ENCODE peak calls at places on chromosomes 3 and 15, in seven cellular contexts. T is AG04450, K is cardiac muscle cell, S is A673, H is hepatocyte, G is BE2C, Q is IMR-90. J is an unnamed sample.

GRCh38 chr3:53232641-53233377 is 23.0 kb downstream of the TKT start:
- DNase-seq in T (no peak), K (no peak), S (no peak), H (no peak), G (no peak), Q (no peak), J (no peak)

GRCh38 chr3:140204271-140204984 is 269.4 kb downstream of the CLSTN2 start:
- DNase-seq in T (no peak), K (no peak), S (no peak), H (no peak), G (no peak), Q (no peak), J (no peak)

GRCh38 chr3:114899186-114899931 is 247.7 kb downstream of the ZBTB20 start:
- DNase-seq in T (no peak), K (peak; percentile 11), S (no peak), H (peak; percentile 62), G (no peak), Q (no peak), J (no peak)

GRCh38 chr3:171457263-171458055 is 2.7 kb downstream of the TNIK start:
- DNase-seq in T (no peak), K (peak; percentile 53), S (no peak), H (peak; percentile 29), G (no peak), Q (no peak), J (no peak)

GRCh38 chr15:48603123-48603500 is 42.4 kb downstream of the FBN1 start:
- DNase-seq in T (no peak), K (no peak), S (no peak), H (no peak), G (no peak), Q (no peak), J (no peak)

GRCh38 chr15:69854521-69855171 is 243.1 kb downstream of the TLE3 start:
- DNase-seq in T (peak; percentile 47), K (peak; percentile 75), S (peak; percentile 28), H (peak; percentile 23), G (no peak), Q (peak; percentile 94), J (no peak)

GRCh38 chr3:29409409-29409808 is 128.5 kb downstream of the RBMS3 start:
- DNase-seq in T (no peak), K (no peak), S (peak; percentile 78), H (no peak), G (no peak), Q (peak; percentile 75), J (no peak)

GRCh38 chr3:141393151-141394076 is 25.1 kb downstream of the ZBTB38 start:
- DNase-seq in T (no peak), K (no peak), S (no peak), H (no peak), G (peak; percentile 81), Q (no peak), J (no peak)

GRCh38 chr3:150737874-150738679 is 24.9 kb downstream of the SIAH2 start:
- DNase-seq in T (no peak), K (no peak), S (peak; percentile 26), H (peak; percentile 66), G (no peak), Q (peak; percentile 48), J (peak; percentile 87)

GRCh38 chr3:184259878-184260570 is 1.3 kb downstream of the CAMK2N2 start:
- DNase-seq in T (no peak), K (peak; percentile 79), S (peak; percentile 45), H (peak; percentile 80), G (peak; percentile 55), Q (peak; percentile 17), J (no peak)

GRCh38 chr15:75056036-75056435 is 32.6 kb downstream of the PPCDC start:
- DNase-seq in T (no peak), K (no peak), S (no peak), H (no peak), G (no peak), Q (no peak), J (no peak)

GRCh38 chr15:37764733-37765191 is 169.7 kb upstream of the TMCO5A start:
- DNase-seq in T (peak; percentile 15), K (peak; percentile 12), S (peak; percentile 90), H (peak; percentile 64), G (peak; percentile 65), Q (peak; percentile 74), J (peak; percentile 47)

GRCh38 chr3:112649478-112649735 is 8.5 kb upstream of the CCDC80 start:
- DNase-seq in T (no peak), K (no peak), S (no peak), H (no peak), G (no peak), Q (peak; percentile 83), J (no peak)

GRCh38 chr3:124221286-124221821 is 229.4 kb upstream of the ROPN1 start:
- DNase-seq in T (no peak), K (no peak), S (peak; percentile 3), H (no peak), G (no peak), Q (peak; percentile 8), J (peak; percentile 29)

GRCh38 chr3:69568926-69569325 is 170.3 kb upstream of the MITF start:
- DNase-seq in T (no peak), K (no peak), S (no peak), H (no peak), G (no peak), Q (peak; percentile 23), J (no peak)
- TF ChIP-seq CTCF in T (no peak), K (no peak), S (no peak), H (no peak), G (no peak), Q (no peak), J (no peak)

GRCh38 chr15:51267047-51267713 is 71.2 kb downstream of the CYP19A1 start:
- DNase-seq in T (no peak), K (peak; percentile 38), S (peak; percentile 9), H (no peak), G (peak; percentile 30), Q (no peak), J (no peak)
- H3K4me3 ChIP-seq in T (peak overlapping the region; percentile 57), K (peak overlapping the region; percentile 31), S (peak overlapping the region; percentile 39), H (peak overlapping the region; percentile 65), G (peak overlapping the region; percentile 77), Q (peak overlapping the region; percentile 6), J (peak overlapping the region; percentile 28)

GRCh38 chr15:85890620-85890980 is 95.9 kb upstream of the KLHL25 start:
- DNase-seq in T (no peak), K (no peak), S (peak; percentile 23), H (no peak), G (no peak), Q (no peak), J (no peak)

GRCh38 chr15:85889956-85890619 is 95.4 kb upstream of the KLHL25 start:
- DNase-seq in T (no peak), K (peak; percentile 28), S (no peak), H (no peak), G (no peak), Q (no peak), J (no peak)

GRCh38 chr15:85897207-85897817 is 102.6 kb upstream of the KLHL25 start:
- DNase-seq in T (no peak), K (no peak), S (no peak), H (no peak), G (no peak), Q (no peak), J (no peak)

GRCh38 chr15:85891470-85891869 is 96.7 kb upstream of the KLHL25 start:
- DNase-seq in T (no peak), K (no peak), S (peak; percentile 17), H (no peak), G (no peak), Q (no peak), J (no peak)

DNA sequence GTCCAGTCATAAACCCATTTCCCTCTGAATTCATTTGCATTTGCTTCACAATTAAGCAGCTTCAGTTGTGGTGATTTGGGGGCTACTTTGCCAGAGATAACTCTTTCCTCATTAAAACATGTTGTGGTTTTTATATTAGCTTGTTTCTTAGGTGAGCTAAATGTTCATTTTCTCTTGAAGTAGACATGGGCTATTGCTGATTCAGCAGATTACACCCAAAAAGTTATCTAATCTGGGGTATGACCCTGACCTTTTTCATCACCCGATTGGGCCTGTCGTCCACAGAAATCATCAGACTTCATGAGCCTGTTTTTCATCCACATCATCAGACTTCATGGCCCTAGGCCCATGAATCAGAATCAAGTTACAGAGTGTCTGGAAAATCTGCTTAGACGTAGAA is 97.5 kb upstream of the KLHL25 start:
- DNase-seq in T (no peak), K (no peak), S (no peak), H (no peak), G (no peak), Q (no peak), J (no peak)
- H3K27me3 ChIP-seq in T (peaks cover 4% of the 10 kb centered on the region), K (peaks cover 6% of the 10 kb centered on the region), S (peaks cover 20% of the 10 kb centered on the region), H (no peaks in the 10 kb centered on the region), G (no peaks in the 10 kb centered on the region), Q (peaks cover 2% of the 10 kb centered on the region), J (no peaks in the 10 kb centered on the region)

DNA sequence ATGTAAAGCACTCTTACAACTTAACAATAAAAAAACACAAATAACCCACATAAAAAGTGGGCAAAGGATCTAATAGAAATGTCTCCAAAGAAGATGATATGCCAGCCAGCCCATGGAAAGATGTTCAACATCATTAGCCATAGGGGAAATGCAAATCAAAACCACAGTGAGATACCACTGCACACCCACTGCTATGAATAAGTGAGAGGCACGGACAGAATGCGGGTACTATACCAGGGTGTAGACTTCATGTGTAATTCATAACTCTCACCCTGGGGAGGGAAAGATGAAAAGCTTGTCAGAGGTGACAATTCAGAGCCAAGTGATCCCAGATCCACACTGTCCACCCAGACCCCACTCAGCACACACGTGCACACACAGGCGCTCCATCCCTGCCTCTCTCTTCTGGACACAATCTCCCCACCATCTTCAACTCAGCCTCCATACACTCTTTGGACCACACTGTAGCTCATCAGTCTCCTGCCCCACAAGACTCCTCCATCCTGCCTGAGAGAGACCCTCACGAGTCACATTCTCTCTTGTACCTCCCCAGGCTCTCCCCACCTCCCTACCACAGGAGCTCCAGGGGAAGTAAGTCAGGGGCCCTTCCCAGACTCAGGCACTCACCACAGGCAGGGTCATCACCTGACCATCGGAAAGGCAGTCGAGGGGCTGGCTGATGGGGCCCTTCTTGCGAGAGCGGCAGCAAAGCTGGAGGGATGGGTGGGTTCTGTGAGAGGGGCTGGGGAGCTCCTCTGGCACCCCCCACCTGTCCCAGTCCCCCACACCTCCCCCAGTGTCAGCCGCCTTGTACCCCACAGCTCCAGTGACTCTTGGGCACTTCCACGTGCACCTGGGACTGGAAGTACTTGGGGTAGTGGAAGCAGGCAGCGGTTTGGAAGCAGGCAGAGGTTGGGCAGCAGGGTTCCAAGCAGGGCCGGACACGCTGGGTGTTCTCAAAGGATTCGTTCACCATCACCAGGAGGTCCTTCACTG is 21.3 kb downstream of the PLA2G4E start:
- DNase-seq in T (no peak), K (no peak), S (no peak), H (no peak), G (no peak), Q (no peak), J (no peak)
- TF ChIP-seq CTCF in T (no peak), K (no peak), S (no peak), H (no peak), G (no peak), Q (no peak), J (no peak)

DNA sequence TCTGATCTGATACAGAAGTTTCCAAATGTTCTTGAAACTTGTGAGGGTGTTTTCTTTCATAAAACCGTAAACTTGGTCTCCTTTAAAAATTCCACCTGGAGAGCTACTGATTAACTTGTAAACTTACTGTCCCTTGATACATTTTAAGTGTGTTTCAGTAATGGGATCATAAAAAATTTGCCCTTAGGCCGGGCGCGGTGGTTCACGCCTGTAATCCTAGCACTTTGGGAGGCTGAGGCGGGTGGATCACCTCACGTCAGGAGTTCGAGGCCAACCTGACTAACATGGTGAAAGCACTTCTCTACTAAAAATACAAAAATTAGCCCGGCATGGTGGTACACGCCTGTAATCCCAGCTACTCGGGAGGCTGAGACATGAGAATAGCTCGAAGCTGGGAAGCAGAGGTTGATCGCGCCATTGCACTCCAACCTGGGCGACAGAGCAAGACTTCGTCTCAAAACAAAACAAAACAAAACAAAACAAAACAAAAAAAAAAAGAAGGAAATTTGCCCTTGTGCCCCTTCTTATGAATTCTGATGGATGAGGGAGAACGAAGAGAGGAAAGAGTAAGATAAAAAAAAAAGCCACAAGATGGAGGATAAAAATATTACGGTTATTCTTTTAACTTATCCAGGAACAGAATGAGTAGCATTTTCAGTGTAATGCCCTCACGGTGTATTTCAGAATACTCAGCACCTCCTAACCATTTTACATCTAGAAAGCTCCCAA is 32.1 kb upstream of the AP4E1 start:
- DNase-seq in T (no peak), K (no peak), S (no peak), H (no peak), G (no peak), Q (no peak), J (no peak)
- H3K4me3 ChIP-seq in T (peak overlapping the region; percentile 35), K (no peak overlapping the region), S (peak overlapping the region; percentile 32), H (peak overlapping the region; percentile 1), G (peak overlapping the region; percentile 50), Q (peak overlapping the region; percentile 14), J (peak overlapping the region; percentile 15)